ENCODE peak calls at places on chromosomes 12 and 14, in four cellular contexts. One of them, this sample, is unnamed.

GRCh38 chr14:55807059-55807499 is 227.1 kb downstream of the KTN1 start:
- DNase-seq in HepG2: peak; percentile 28
- DNase-seq in H1: no peak
- DNase-seq in K562: peak; percentile 29
- DNase-seq in this sample: no peak

GRCh38 chr14:73633517-73634332 is 11.1 kb upstream of the DNAL1 start:
- DNase-seq in H1: no peak
- DNase-seq in HepG2: peak; percentile 59
- DNase-seq in K562: peak; percentile 43
- DNase-seq in this sample: peak; percentile 48

GRCh38 chr14:35897616-35898111 is 71.5 kb downstream of the BRMS1L start:
- DNase-seq in K562: no peak
- DNase-seq in HepG2: peak; percentile 50
- DNase-seq in H1: no peak
- DNase-seq in this sample: no peak

GRCh38 chr14:44966601-44967336 is 4.8 kb downstream of the TOGARAM1 start:
- DNase-seq in K562: no peak
- DNase-seq in HepG2: no peak
- DNase-seq in H1: no peak
- DNase-seq in this sample: no peak

GRCh38 chr12:111084605-111085004 is 164.2 kb upstream of the MYL2 start:
- DNase-seq in H1: no peak
- DNase-seq in HepG2: no peak
- DNase-seq in K562: no peak
- DNase-seq in this sample: no peak

GRCh38 chr12:3730111-3730510 is 22.8 kb downstream of the CRACR2A start:
- DNase-seq in H1: no peak
- DNase-seq in K562: no peak
- DNase-seq in HepG2: no peak
- DNase-seq in this sample: no peak

GRCh38 chr12:11798856-11799530 is 149.5 kb downstream of the ETV6 start:
- DNase-seq in K562: peak; percentile 43
- DNase-seq in H1: no peak
- DNase-seq in HepG2: peak; percentile 29
- DNase-seq in this sample: no peak

GRCh38 chr12:80268924-80269749 is 169.8 kb downstream of the OTOGL start:
- DNase-seq in K562: no peak
- DNase-seq in H1: no peak
- DNase-seq in HepG2: no peak
- DNase-seq in this sample: no peak

GRCh38 chr12:19404232-19404880 is 34.9 kb upstream of the AEBP2 start:
- DNase-seq in HepG2: no peak
- DNase-seq in H1: no peak
- DNase-seq in K562: no peak
- DNase-seq in this sample: no peak

DNA sequence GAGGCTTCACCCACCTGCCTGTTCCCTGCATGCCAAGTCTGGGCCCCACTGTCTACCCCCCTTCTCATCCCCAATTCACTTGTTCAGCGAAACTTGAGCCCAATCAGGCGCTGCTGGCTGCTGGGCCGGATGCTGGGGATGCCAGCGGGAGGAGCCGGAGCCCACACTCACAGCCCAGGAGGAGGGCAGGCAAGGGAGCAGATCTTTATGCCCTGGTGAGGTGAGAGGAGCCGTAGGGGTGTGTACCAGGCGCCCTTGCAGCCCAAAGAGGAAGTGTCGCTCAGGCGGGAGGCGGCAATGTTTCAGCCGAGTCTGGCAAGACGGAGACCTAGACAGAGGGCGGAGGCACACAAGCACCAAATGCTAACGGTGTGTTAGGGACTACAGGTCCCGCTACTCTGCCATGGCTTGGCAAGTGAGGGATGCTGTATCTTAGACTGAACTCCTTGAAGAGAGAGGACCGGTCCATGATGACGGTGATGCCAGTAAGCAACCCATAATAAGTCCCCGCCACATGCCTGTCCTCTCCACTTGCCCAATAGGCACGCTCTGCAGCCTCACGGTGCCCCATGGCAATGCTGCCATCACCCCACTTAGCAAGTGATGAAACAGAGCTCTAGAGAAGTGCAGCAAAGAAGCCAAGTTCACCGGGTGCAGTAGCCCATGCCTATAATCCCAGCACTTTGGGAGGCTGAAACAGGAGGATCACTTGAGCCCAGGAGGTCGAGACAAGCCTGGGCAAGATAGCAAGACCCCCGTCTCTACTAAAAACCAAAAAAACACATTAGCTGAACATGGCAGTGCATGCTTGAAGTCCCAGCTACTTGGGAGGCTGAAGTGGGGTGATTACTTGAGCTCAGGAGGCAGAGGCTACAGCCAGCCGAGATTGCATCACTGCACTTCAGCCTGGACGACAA is 41.6 kb downstream of the LRRC74A start:
- DNase-seq in H1: no peak
- DNase-seq in K562: no peak
- DNase-seq in HepG2: no peak
- DNase-seq in this sample: no peak
- TF ChIP-seq BRCA1 in H1: no peak
- TF ChIP-seq BRCA1 in K562: no peak
- TF ChIP-seq BRCA1 in HepG2: no peak
- TF ChIP-seq BRCA1 in this sample: no peak

GRCh38 chr12:2680676-2681039 is 114.1 kb upstream of the FKBP4 start:
- DNase-seq in K562: no peak
- DNase-seq in H1: no peak
- DNase-seq in HepG2: no peak
- DNase-seq in this sample: no peak

GRCh38 chr12:2679816-2680675 is 114.7 kb upstream of the FKBP4 start:
- DNase-seq in K562: no peak
- DNase-seq in H1: no peak
- DNase-seq in HepG2: no peak
- DNase-seq in this sample: no peak

GRCh38 chr12:2683283-2684025 is 111.3 kb upstream of the FKBP4 start:
- DNase-seq in H1: no peak
- DNase-seq in K562: no peak
- DNase-seq in HepG2: no peak
- DNase-seq in this sample: no peak

GRCh38 chr12:2681426-2682205 is 113.2 kb upstream of the FKBP4 start:
- DNase-seq in K562: no peak
- DNase-seq in HepG2: no peak
- DNase-seq in H1: no peak
- DNase-seq in this sample: no peak

GRCh38 chr12:2682301-2683282 is 112.2 kb upstream of the FKBP4 start:
- DNase-seq in K562: no peak
- DNase-seq in H1: no peak
- DNase-seq in HepG2: peak; percentile 59
- DNase-seq in this sample: no peak
- TF ChIP-seq CBX5 in K562: no peak
- TF ChIP-seq CBX5 in H1: no peak
- TF ChIP-seq CBX5 in HepG2: no peak
- TF ChIP-seq CBX5 in this sample: no peak

GRCh38 chr12:13241833-13242232 is 45.3 kb downstream of the EMP1 start:
- DNase-seq in H1: no peak
- DNase-seq in HepG2: peak; percentile 25
- DNase-seq in K562: no peak
- DNase-seq in this sample: no peak
- TF ChIP-seq BRCA1 in H1: no peak
- TF ChIP-seq BRCA1 in HepG2: no peak
- TF ChIP-seq BRCA1 in K562: no peak
- TF ChIP-seq BRCA1 in this sample: no peak

GRCh38 chr14:71833476-71833875 is 98.8 kb upstream of the RGS6 start:
- DNase-seq in HepG2: no peak
- DNase-seq in K562: no peak
- DNase-seq in H1: no peak
- DNase-seq in this sample: no peak

DNA sequence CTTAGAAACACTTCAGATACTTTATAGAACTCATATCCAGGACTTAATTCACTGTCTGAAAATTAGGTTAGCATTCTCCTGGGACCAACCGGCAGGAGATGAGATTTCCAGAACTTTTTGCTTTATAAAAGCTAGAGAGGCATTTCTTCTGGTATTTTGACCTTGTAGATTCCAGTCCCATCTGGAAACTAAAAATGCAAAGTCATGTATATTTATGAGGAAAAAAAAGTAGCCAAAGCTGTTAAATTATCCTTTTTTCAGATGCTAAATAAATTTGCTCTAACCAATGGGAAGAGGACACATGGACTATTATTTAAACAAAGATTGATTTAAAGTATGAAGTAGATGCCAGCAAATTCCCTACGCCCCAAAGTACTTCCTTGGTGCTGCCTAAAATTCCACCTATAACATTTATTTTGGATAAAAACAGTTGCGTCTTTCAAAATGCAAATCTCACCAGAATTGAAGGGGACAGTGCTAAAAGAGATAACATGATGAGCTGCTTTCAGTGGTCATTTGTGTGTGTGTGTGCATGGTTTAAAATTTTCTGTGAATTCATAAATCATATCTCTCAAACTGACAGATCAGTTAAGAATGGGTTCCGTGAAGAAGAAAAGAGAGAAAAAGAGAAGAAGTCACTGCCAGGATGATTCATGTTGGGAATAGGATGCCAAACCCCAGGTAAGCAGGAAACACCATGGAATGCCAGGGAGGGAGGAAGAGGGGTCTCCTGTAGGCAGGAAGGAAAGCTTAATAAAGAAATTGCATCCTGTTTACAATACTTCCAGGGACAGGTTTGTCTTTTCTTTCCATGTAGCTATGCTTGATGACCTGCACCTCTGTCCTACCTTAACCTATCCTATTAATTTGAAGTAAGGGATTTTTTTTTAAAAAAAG is 97.7 kb upstream of the RGS6 start:
- DNase-seq in K562: no peak
- DNase-seq in H1: no peak
- DNase-seq in HepG2: no peak
- DNase-seq in this sample: no peak
- TF ChIP-seq CBX5 in K562: no peak
- TF ChIP-seq CBX5 in H1: no peak
- TF ChIP-seq CBX5 in HepG2: no peak
- TF ChIP-seq CBX5 in this sample: no peak

GRCh38 chr12:104903648-104904423 is 54.3 kb downstream of the SLC41A2 start:
- DNase-seq in HepG2: peak; percentile 41
- DNase-seq in H1: no peak
- DNase-seq in K562: no peak
- DNase-seq in this sample: no peak
- TF ChIP-seq BRCA1 in HepG2: no peak
- TF ChIP-seq BRCA1 in H1: no peak
- TF ChIP-seq BRCA1 in K562: no peak
- TF ChIP-seq BRCA1 in this sample: no peak

DNA sequence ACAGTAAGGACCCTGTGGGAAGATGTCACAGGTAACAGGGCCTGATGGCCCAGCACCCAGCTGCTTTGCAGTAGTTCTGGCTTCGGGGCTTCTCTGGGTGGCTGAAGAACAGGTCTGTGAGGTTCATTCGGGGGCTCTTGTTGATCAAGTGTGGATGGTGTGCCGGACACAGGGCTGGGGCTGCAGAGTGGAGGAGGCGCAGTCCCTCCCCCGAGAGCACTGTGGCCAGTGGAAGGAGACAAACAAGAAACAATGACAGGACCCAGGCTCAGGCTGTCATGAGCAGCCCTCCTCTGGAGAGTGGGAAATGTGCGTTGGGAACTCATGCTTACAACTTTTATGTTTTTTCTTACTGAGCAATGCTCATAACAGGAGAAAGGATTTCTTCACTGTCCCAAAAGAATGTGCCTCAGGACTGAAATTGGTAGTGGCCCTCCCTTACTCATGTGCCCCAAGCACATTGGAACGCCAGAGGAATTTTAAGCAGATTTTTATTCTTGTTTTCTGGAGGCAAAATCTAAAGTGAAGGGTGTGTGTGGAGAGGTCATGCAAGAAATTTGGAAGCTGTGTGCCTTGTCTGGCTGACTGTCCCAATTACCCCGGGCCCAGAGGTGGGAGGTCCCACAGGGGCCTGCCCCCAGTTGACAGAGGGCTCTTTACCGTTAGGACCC is 233.8 kb downstream of the CACNA1C start:
- DNase-seq in K562: no peak
- DNase-seq in HepG2: no peak
- DNase-seq in H1: no peak
- DNase-seq in this sample: no peak
- TF ChIP-seq CBX5 in K562: no peak
- TF ChIP-seq CBX5 in HepG2: no peak
- TF ChIP-seq CBX5 in H1: no peak
- TF ChIP-seq CBX5 in this sample: no peak

GRCh38 chr12:14938301-14938700 is at the start of gene ERP27:
- DNase-seq in K562: no peak
- DNase-seq in HepG2: no peak
- DNase-seq in H1: no peak
- DNase-seq in this sample: no peak
- TF ChIP-seq BRCA1 in K562: no peak
- TF ChIP-seq BRCA1 in HepG2: no peak
- TF ChIP-seq BRCA1 in H1: no peak
- TF ChIP-seq BRCA1 in this sample: no peak